ENCODE peak calls at places on chromosome 6, in nine cellular contexts. M is spleen; A is activated CD4-positive, alpha-beta memory T cell treated with anti-CD3 and anti-CD28 coated beads for 36 hours; B is fibroblast of lung; F is stimulated activated CD4-positive, alpha-beta T cell treated with anti-CD3 and anti-CD28 coated beads, Interleukin-12 subunit alpha, Interleukin-12 subunit beta, amount 100 ng/mL, for 4 hours; Q is Calu3; Y is A673; H is NCI-H510A treated with DMSO at 0.1 percent for 48 hours; W is HFFc6. V is an unnamed sample.

GRCh38 chr6:148530394-148530923 is 187.8 kb downstream of the SASH1 start:
- DNase-seq in Y (peak; percentile 89), M (no peak), Q (no peak), B (peak; percentile 96), W (peak; percentile 98), A (no peak), F (no peak), H (peak; percentile 19), V (no peak)

GRCh38 chr6:120112980-120113379 is 763.4 kb upstream of the MAN1A1 start:
- DNase-seq in W (no peak), H (no peak), B (no peak), Q (no peak), M (no peak), A (no peak), Y (no peak), F (no peak), V (no peak)

GRCh38 chr6:501891-502601 is 110.5 kb downstream of the IRF4 start:
- DNase-seq in Q (peak; percentile 4), M (peak; percentile 82), W (no peak), F (peak; percentile 62), B (no peak), Y (peak; percentile 44), H (no peak), A (peak; percentile 86), V (no peak)

GRCh38 chr6:41596096-41596685 is 42.1 kb upstream of the MDFI start:
- DNase-seq in M (no peak), A (no peak), H (no peak), Y (no peak), B (no peak), Q (no peak), F (no peak), W (no peak), V (no peak)

GRCh38 chr6:111761783-111762312 is 111.4 kb downstream of the FYN start:
- DNase-seq in Y (peak; percentile 19), F (peak; percentile 43), W (no peak), B (peak; percentile 25), M (peak; percentile 86), A (peak; percentile 69), H (no peak), Q (no peak), V (no peak)

GRCh38 chr6:69059413-69059812 is 424.3 kb downstream of the ADGRB3 start:
- DNase-seq in Y (no peak), F (no peak), H (no peak), W (no peak), M (no peak), A (no peak), B (no peak), Q (no peak), V (no peak)

GRCh38 chr6:1946583-1946982 is 298.8 kb downstream of the GMDS start:
- DNase-seq in M (no peak), Y (no peak), H (no peak), B (no peak), Q (no peak), F (no peak), A (no peak), W (no peak), V (no peak)

GRCh38 chr6:137913996-137914529 is 47.0 kb downstream of the TNFAIP3 start:
- DNase-seq in H (no peak), A (no peak), W (no peak), M (no peak), F (no peak), Q (no peak), Y (no peak), B (no peak), V (no peak)

GRCh38 chr6:53585208-53585903 is 40.5 kb upstream of the GCLC start:
- DNase-seq in Y (no peak), W (no peak), Q (no peak), F (no peak), B (no peak), A (peak; percentile 13), H (no peak), M (no peak), V (no peak)

GRCh38 chr6:36329798-36330291 is 6.8 kb downstream of the BNIP5 start:
- DNase-seq in W (no peak), H (no peak), M (no peak), A (no peak), Y (no peak), B (no peak), F (no peak), Q (no peak), V (no peak)

GRCh38 chr6:41658551-41659069 is 20.3 kb downstream of the MDFI start:
- DNase-seq in M (peak; percentile 39), Q (no peak), B (no peak), Y (no peak), H (no peak), F (no peak), W (no peak), A (no peak), V (no peak)

GRCh38 chr6:150409576-150410066 is 40.8 kb downstream of the IYD start:
- DNase-seq in F (no peak), H (peak; percentile 57), A (no peak), M (peak; percentile 85), Q (peak; percentile 63), W (no peak), B (no peak), Y (peak; percentile 41), V (no peak)

GRCh38 chr6:113873043-113873667 is 16.0 kb downstream of the MARCKS start:
- DNase-seq in A (no peak), B (no peak), Y (no peak), Q (peak; percentile 64), M (peak; percentile 86), H (no peak), F (no peak), W (no peak), V (no peak)

GRCh38 chr6:163828038-163828790 is 413.7 kb downstream of the QKI start:
- DNase-seq in F (no peak), B (peak; percentile 53), H (no peak), A (no peak), M (no peak), Y (no peak), W (no peak), Q (no peak), V (no peak)

GRCh38 chr6:158158123-158158522 is 9.9 kb downstream of the SERAC1 start:
- DNase-seq in W (no peak), Y (no peak), H (no peak), B (no peak), Q (no peak), A (no peak), F (no peak), M (no peak), V (no peak)

GRCh38 chr6:138389551-138389950 is 11.8 kb downstream of the SMIM28 start:
- DNase-seq in H (no peak), M (no peak), Y (no peak), B (no peak), F (no peak), Q (no peak), W (no peak), A (no peak), V (no peak)

GRCh38 chr6:43644940-43645612 is at the start of gene RSPH9:
- DNase-seq in W (no peak), Q (no peak), M (peak; percentile 92), H (peak; percentile 53), B (peak; percentile 72), F (peak; percentile 61), A (peak; percentile 83), Y (peak; percentile 61), V (no peak)